ENCODE peak calls at places on chromosomes 7 and 10, in five cellular contexts. R is uterus, Z is tibial nerve, O is adrenal gland, S is cardiac fibroblast. B is an unnamed sample.

GRCh38 chr7:33725111-33725510 is 180.2 kb upstream of the BMPER start:
- DNase-seq in O (no peak), Z (no peak), R (no peak), S (peak; percentile 59), B (no peak)

GRCh38 chr10:96895662-96896424 is 63.7 kb downstream of the LCOR start:
- DNase-seq in Z (no peak), R (no peak), O (no peak), S (no peak), B (no peak)

GRCh38 chr7:69739182-69739581 is 140.9 kb downstream of the AUTS2 start:
- DNase-seq in S (no peak), Z (no peak), O (no peak), R (no peak), B (peak; percentile 62)

GRCh38 chr10:111756541-111757061 is 427.0 kb downstream of the GPAM start:
- DNase-seq in R (peak; percentile 22), O (peak; percentile 56), Z (peak; percentile 21), S (no peak), B (peak; percentile 7)

GRCh38 chr10:122460891-122461293 is 461 bp upstream of the HTRA1 start:
- DNase-seq in R (no peak), O (no peak), Z (no peak), S (no peak), B (no peak)

GRCh38 chr7:67854236-67854635 is 857.6 kb downstream of the TYW1 start:
- DNase-seq in O (no peak), S (no peak), R (no peak), Z (no peak), B (no peak)

GRCh38 chr7:106127984-106128780 is 16.1 kb upstream of the SYPL1 start:
- DNase-seq in R (no peak), Z (no peak), O (no peak), S (peak; percentile 24), B (no peak)

GRCh38 chr10:102511562-102512274 is 7.9 kb downstream of the SUFU start:
- DNase-seq in O (no peak), Z (no peak), R (no peak), S (no peak), B (peak; percentile 44)

GRCh38 chr7:120550494-120551048 is 277.6 kb downstream of the KCND2 start:
- DNase-seq in Z (no peak), O (no peak), S (peak; percentile 45), R (no peak), B (no peak)

GRCh38 chr7:111223802-111224253 is 132.9 kb downstream of the LRRN3 start:
- DNase-seq in S (no peak), O (no peak), R (no peak), Z (no peak), B (no peak)

GRCh38 chr10:59434463-59435326 is 72.3 kb upstream of the FAM13C start:
- DNase-seq in R (no peak), O (no peak), Z (no peak), S (peak; percentile 33), B (no peak)

GRCh38 chr10:10193848-10194247 is 823.8 kb upstream of the CELF2 start:
- DNase-seq in O (no peak), S (no peak), R (no peak), Z (no peak), B (no peak)

GRCh38 chr10:101840102-101840684 is 3.4 kb downstream of the KCNIP2 start:
- DNase-seq in Z (no peak), S (peak; percentile 54), O (no peak), R (no peak), B (no peak)

GRCh38 chr7:73647725-73648592 is 19.7 kb upstream of the VPS37D start:
- DNase-seq in O (no peak), S (no peak), R (no peak), Z (no peak), B (no peak)

GRCh38 chr7:11343818-11344413 is 370.2 kb downstream of the PHF14 start:
- DNase-seq in Z (no peak), R (no peak), S (peak; percentile 58), O (no peak), B (no peak)

GRCh38 chr7:30988346-30989005 is 24.7 kb downstream of the GHRHR start:
- DNase-seq in Z (no peak), R (no peak), S (peak; percentile 32), O (peak; percentile 89), B (no peak)

GRCh38 chr7:1843271-1843861 is 173.3 kb downstream of the ELFN1 start:
- DNase-seq in O (no peak), Z (peak; percentile 4), R (peak; percentile 11), S (no peak), B (no peak)

GRCh38 chr10:102813734-102814455 is 23.3 kb downstream of the CYP17A1 start:
- DNase-seq in O (peak; percentile 59), S (peak; percentile 82), R (no peak), Z (peak; percentile 48), B (no peak)

GRCh38 chr10:22251751-22252285 is 34.0 kb upstream of the EBLN1 start:
- DNase-seq in R (peak; percentile 63), S (peak; percentile 65), O (peak; percentile 57), Z (peak; percentile 52), B (no peak)
- TF ChIP-seq CTCF in R (no peak), S (no peak), O (no peak), Z (no peak), B (no peak)

GRCh38 chr10:127044191-127044590 is 139.0 kb downstream of the DOCK1 start:
- DNase-seq in Z (no peak), O (no peak), S (no peak), R (no peak), B (no peak)
- H3K4me3 ChIP-seq in Z (no peak overlapping the region), O (no peak overlapping the region), S (no peak overlapping the region), R (no peak overlapping the region), B (no peak overlapping the region)

DNA sequence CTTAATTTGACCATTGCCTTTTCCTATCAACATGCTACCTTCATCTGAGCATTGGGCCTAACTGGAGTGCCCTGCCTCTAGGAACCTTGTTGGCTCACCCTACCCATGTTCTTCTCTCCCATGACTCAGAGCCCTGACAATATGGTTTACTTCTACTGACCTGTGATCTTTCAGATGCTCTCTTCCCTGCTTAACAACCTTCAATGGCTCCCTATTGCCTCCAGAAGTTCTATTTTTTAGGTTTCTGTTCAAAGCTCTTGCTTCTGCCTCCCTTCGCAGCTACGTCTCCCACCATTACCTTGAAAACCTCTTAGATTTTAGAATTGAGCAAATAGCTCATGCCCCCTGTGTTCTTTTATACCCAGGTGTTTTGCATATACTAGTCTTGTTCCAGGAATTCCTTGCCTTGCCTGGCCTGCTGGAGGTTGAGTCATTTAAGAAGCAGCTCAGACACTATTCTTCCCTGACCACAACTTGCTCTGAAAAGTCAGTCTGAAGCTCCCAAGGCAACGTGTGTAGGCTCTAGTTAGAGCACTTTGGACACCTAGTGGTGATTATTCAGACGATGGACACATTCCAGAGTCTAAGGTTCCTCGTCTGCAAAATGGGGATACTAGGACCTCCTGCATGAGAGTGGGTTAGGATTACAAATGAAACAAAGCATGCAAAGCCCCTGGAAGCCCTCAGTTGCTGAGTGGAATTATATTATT is 64.4 kb upstream of the EMX2 start:
- DNase-seq in Z (no peak), O (no peak), S (peak; percentile 69), R (no peak), B (no peak)
- TF ChIP-seq CTCF in Z (no peak), O (no peak), S (no peak), R (no peak), B (no peak)

DNA sequence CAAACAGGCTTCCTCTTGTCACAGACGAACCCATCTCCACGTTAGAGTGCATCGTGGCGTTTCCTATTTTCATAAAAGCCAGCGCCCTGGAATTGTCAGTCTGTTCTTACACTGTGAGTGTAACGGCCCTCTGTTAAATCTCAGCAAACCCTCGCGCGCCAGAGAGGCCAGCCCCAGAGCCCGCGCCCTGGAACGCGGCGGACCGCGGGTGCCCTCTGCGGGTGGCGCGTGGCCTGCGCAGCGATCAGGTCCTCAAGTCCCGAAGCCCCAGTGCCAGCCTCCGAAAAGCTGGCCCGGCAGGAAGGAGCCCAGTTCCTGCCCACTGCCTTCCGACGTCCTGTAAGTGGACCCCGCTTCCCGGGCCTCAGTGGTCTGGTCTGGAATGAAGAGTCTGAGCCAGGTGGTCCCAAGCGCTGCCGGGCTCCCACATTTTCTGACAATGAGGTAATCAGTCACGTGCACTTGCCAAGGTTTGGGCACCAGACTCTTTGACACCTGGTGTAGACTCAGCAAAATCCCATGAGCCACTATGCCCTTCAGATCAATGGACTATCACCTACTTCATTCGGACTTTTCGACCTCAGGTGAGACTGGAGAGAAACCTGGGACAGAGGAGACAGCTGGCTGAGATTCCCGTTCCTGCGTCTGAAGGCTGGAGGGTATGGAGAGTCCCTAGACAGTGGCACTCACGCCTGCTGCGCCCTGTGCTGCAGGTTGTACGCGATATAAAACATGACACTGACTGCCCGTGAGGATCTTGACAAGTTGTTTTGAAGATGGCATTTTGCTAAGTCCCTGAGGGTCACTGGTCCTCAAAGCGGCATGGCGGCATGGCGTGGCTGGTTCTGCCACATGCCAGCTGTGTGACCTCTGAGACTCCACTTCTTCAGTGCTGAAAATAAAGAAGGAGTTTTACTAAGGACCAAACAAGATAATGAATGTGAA is 109.4 kb upstream of the LANCL2 start:
- DNase-seq in R (peak; percentile 78), Z (peak; percentile 81), O (peak; percentile 89), S (peak; percentile 84), B (peak; percentile 15)
- H3K4me3 ChIP-seq in R (peak overlapping the region; percentile 46), Z (peak overlapping the region; percentile 63), O (peak overlapping the region; percentile 61), S (peak overlapping the region; percentile 58), B (peak overlapping the region; percentile 59)

GRCh38 chr10:127447197-127447596 is 101.9 kb upstream of the NPS start:
- DNase-seq in O (no peak), S (no peak), R (no peak), Z (no peak), B (no peak)
- TF ChIP-seq CTCF in O (no peak), S (no peak), R (no peak), Z (no peak), B (no peak)

DNA sequence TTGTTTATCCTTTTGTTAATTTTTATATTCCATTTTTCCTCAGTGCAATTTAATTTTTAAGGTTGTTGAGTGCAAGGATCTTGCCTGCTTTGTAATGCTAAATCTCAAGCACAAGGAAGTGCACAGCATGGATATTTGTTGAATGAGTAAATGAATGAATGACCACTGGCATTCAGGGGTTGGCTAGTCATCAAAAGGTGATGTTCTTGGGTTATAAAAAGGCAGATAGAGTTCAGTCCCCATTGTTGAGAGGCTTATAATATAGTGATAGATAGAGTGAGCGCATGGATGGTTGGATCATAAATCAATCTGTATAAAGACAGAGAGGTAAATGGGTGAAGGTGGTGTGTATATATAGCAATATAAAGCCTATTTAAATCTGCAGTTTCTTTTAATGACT is 193.2 kb upstream of the KLF6 start:
- DNase-seq in R (no peak), S (no peak), Z (no peak), O (no peak), B (no peak)
- H3K4me3 ChIP-seq in R (no peak overlapping the region), S (no peak overlapping the region), Z (no peak overlapping the region), O (no peak overlapping the region), B (no peak overlapping the region)

DNA sequence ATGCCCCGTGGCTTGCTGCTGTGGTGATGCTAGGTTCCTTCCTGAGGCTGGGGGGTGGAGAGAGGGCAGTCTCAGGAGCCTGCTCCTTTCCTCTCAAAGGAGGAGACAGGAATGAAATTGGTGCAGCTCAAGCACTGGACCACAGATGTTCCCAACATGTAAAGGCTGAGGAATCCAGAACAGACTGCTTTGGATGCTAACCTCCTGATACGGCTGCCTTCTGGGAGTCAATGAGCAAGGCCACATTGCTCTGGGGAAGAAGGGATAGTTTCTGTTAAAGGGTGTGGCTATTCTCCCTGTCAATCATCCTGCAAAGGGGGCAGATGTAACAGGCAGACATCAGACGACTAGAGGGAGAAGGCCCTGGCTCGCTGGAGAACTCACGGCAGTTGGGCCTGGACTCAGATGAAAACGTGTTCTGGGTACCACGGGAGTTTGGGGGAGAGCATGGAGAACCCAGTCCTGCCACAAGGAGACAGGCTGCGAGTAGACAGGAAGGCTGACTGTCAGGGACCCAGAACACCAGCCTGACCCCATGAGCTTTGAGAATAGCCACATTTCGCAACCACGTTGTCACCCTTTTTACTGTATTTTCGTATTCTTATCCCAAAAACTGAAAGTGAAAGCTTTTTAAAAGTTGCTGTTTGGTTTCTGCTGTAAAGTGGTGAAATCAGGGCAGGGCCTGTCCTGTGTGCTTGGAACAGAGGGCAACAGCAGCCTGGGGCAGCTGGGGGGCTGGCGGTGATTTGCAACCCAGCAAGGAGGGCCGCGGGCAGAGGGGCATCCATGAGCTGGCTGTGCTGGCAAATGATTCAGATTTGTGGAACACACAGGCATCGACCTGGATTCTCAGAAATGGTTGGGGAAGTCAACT is 95.4 kb downstream of the MYOF start:
- DNase-seq in R (no peak), S (peak; percentile 30), Z (no peak), O (no peak), B (no peak)
- TF ChIP-seq CTCF in R (no peak), S (peak; percentile 17), Z (peak; percentile 20), O (peak; percentile 35), B (no peak)

B was measured in GM12864.